ENCODE peak calls at places on chromosome 3, in ten cellular contexts. One of them, this sample, is unnamed.

GRCh38 chr3:184261270-184262165 is at the start of gene CAMK2N2:
- DNase-seq in HCT116: no peak
- DNase-seq in retinal pigment epithelial cell: no peak
- DNase-seq in adrenal gland: peak
- DNase-seq in CD4-positive, alpha-beta T cell: no peak
- DNase-seq in cardiac fibroblast: peak
- DNase-seq in sigmoid colon: no peak
- DNase-seq in endothelial cell: peak
- DNase-seq in progenitor cell of endocrine pancreas: peak
- DNase-seq in heart left ventricle: peak
- DNase-seq in this sample: peak

GRCh38 chr3:42229942-42230688 is 35.9 kb downstream of the CCK start:
- DNase-seq in HCT116: peak
- DNase-seq in adrenal gland: peak
- DNase-seq in sigmoid colon: no peak
- DNase-seq in heart left ventricle: no peak
- DNase-seq in retinal pigment epithelial cell: peak
- DNase-seq in endothelial cell: peak
- DNase-seq in CD4-positive, alpha-beta T cell: no peak
- DNase-seq in cardiac fibroblast: peak
- DNase-seq in progenitor cell of endocrine pancreas: no peak
- DNase-seq in this sample: no peak

GRCh38 chr3:171380084-171380483 is 80.1 kb downstream of the TNIK start:
- DNase-seq in cardiac fibroblast: no peak
- DNase-seq in endothelial cell: no peak
- DNase-seq in progenitor cell of endocrine pancreas: no peak
- DNase-seq in heart left ventricle: no peak
- DNase-seq in sigmoid colon: no peak
- DNase-seq in retinal pigment epithelial cell: no peak
- DNase-seq in adrenal gland: no peak
- DNase-seq in HCT116: no peak
- DNase-seq in CD4-positive, alpha-beta T cell: no peak
- DNase-seq in this sample: no peak

GRCh38 chr3:2356298-2356950 is 257.8 kb downstream of the CNTN4 start:
- DNase-seq in CD4-positive, alpha-beta T cell: no peak
- DNase-seq in heart left ventricle: no peak
- DNase-seq in HCT116: no peak
- DNase-seq in sigmoid colon: no peak
- DNase-seq in endothelial cell: no peak
- DNase-seq in adrenal gland: no peak
- DNase-seq in retinal pigment epithelial cell: no peak
- DNase-seq in cardiac fibroblast: no peak
- DNase-seq in progenitor cell of endocrine pancreas: no peak
- DNase-seq in this sample: no peak

GRCh38 chr3:157300091-157300490 is 136.6 kb upstream of the PTX3 start:
- DNase-seq in endothelial cell: no peak
- DNase-seq in heart left ventricle: no peak
- DNase-seq in adrenal gland: no peak
- DNase-seq in sigmoid colon: no peak
- DNase-seq in retinal pigment epithelial cell: no peak
- DNase-seq in progenitor cell of endocrine pancreas: no peak
- DNase-seq in CD4-positive, alpha-beta T cell: no peak
- DNase-seq in HCT116: no peak
- DNase-seq in cardiac fibroblast: peak
- DNase-seq in this sample: no peak

GRCh38 chr3:52471371-52472238 is 16.2 kb downstream of the NISCH start:
- DNase-seq in cardiac fibroblast: peak
- DNase-seq in CD4-positive, alpha-beta T cell: no peak
- DNase-seq in progenitor cell of endocrine pancreas: no peak
- DNase-seq in retinal pigment epithelial cell: no peak
- DNase-seq in HCT116: no peak
- DNase-seq in endothelial cell: peak
- DNase-seq in adrenal gland: peak
- DNase-seq in sigmoid colon: no peak
- DNase-seq in heart left ventricle: peak
- DNase-seq in this sample: peak

GRCh38 chr3:11415099-11415498 is 142.9 kb downstream of the ATG7 start:
- DNase-seq in heart left ventricle: no peak
- DNase-seq in endothelial cell: no peak
- DNase-seq in HCT116: no peak
- DNase-seq in CD4-positive, alpha-beta T cell: no peak
- DNase-seq in adrenal gland: no peak
- DNase-seq in progenitor cell of endocrine pancreas: no peak
- DNase-seq in retinal pigment epithelial cell: no peak
- DNase-seq in sigmoid colon: no peak
- DNase-seq in cardiac fibroblast: no peak
- DNase-seq in this sample: no peak

GRCh38 chr3:120855665-120856437 is 52.2 kb upstream of the STXBP5L start:
- DNase-seq in progenitor cell of endocrine pancreas: no peak
- DNase-seq in adrenal gland: peak
- DNase-seq in endothelial cell: no peak
- DNase-seq in HCT116: no peak
- DNase-seq in sigmoid colon: peak
- DNase-seq in CD4-positive, alpha-beta T cell: no peak
- DNase-seq in retinal pigment epithelial cell: peak
- DNase-seq in cardiac fibroblast: peak
- DNase-seq in heart left ventricle: peak
- DNase-seq in this sample: no peak

GRCh38 chr3:40152482-40153133 is 156.9 kb upstream of the EIF1B start:
- DNase-seq in HCT116: no peak
- DNase-seq in progenitor cell of endocrine pancreas: no peak
- DNase-seq in cardiac fibroblast: no peak
- DNase-seq in retinal pigment epithelial cell: no peak
- DNase-seq in sigmoid colon: no peak
- DNase-seq in heart left ventricle: no peak
- DNase-seq in adrenal gland: no peak
- DNase-seq in CD4-positive, alpha-beta T cell: no peak
- DNase-seq in endothelial cell: no peak
- DNase-seq in this sample: no peak

GRCh38 chr3:190026154-190026553 is 94.5 kb downstream of the P3H2 start:
- DNase-seq in endothelial cell: no peak
- DNase-seq in progenitor cell of endocrine pancreas: no peak
- DNase-seq in CD4-positive, alpha-beta T cell: no peak
- DNase-seq in retinal pigment epithelial cell: no peak
- DNase-seq in sigmoid colon: no peak
- DNase-seq in heart left ventricle: no peak
- DNase-seq in cardiac fibroblast: no peak
- DNase-seq in adrenal gland: no peak
- DNase-seq in HCT116: no peak
- DNase-seq in this sample: no peak

GRCh38 chr3:115814778-115815380 is 191.6 kb downstream of the GAP43 start:
- DNase-seq in progenitor cell of endocrine pancreas: peak
- DNase-seq in CD4-positive, alpha-beta T cell: peak
- DNase-seq in adrenal gland: peak
- DNase-seq in heart left ventricle: peak
- DNase-seq in sigmoid colon: peak
- DNase-seq in endothelial cell: peak
- DNase-seq in cardiac fibroblast: peak
- DNase-seq in retinal pigment epithelial cell: no peak
- DNase-seq in HCT116: peak
- DNase-seq in this sample: peak

GRCh38 chr3:179020112-179020511 is 51.5 kb downstream of the ZMAT3 start:
- DNase-seq in cardiac fibroblast: peak
- DNase-seq in adrenal gland: no peak
- DNase-seq in HCT116: no peak
- DNase-seq in endothelial cell: no peak
- DNase-seq in progenitor cell of endocrine pancreas: no peak
- DNase-seq in heart left ventricle: no peak
- DNase-seq in CD4-positive, alpha-beta T cell: no peak
- DNase-seq in retinal pigment epithelial cell: peak
- DNase-seq in sigmoid colon: no peak
- DNase-seq in this sample: no peak

GRCh38 chr3:108437439-108437838 is 73.0 kb downstream of the MYH15 start:
- DNase-seq in adrenal gland: no peak
- DNase-seq in heart left ventricle: no peak
- DNase-seq in endothelial cell: no peak
- DNase-seq in cardiac fibroblast: no peak
- DNase-seq in progenitor cell of endocrine pancreas: no peak
- DNase-seq in sigmoid colon: no peak
- DNase-seq in HCT116: no peak
- DNase-seq in CD4-positive, alpha-beta T cell: no peak
- DNase-seq in retinal pigment epithelial cell: no peak
- DNase-seq in this sample: no peak

GRCh38 chr3:15040844-15041243 is 24.3 kb downstream of the MRPS25 start:
- DNase-seq in HCT116: no peak
- DNase-seq in cardiac fibroblast: no peak
- DNase-seq in heart left ventricle: no peak
- DNase-seq in endothelial cell: no peak
- DNase-seq in adrenal gland: peak
- DNase-seq in progenitor cell of endocrine pancreas: no peak
- DNase-seq in retinal pigment epithelial cell: no peak
- DNase-seq in sigmoid colon: no peak
- DNase-seq in CD4-positive, alpha-beta T cell: no peak
- DNase-seq in this sample: no peak

GRCh38 chr3:121730940-121731687 is 18.4 kb downstream of the GOLGB1 start:
- DNase-seq in heart left ventricle: no peak
- DNase-seq in CD4-positive, alpha-beta T cell: no peak
- DNase-seq in sigmoid colon: no peak
- DNase-seq in adrenal gland: no peak
- DNase-seq in cardiac fibroblast: no peak
- DNase-seq in HCT116: no peak
- DNase-seq in endothelial cell: no peak
- DNase-seq in progenitor cell of endocrine pancreas: no peak
- DNase-seq in retinal pigment epithelial cell: no peak
- DNase-seq in this sample: no peak

GRCh38 chr3:89380006-89380405 is 272.6 kb downstream of the EPHA3 start:
- DNase-seq in adrenal gland: no peak
- DNase-seq in heart left ventricle: no peak
- DNase-seq in retinal pigment epithelial cell: peak
- DNase-seq in progenitor cell of endocrine pancreas: no peak
- DNase-seq in sigmoid colon: no peak
- DNase-seq in CD4-positive, alpha-beta T cell: no peak
- DNase-seq in cardiac fibroblast: peak
- DNase-seq in endothelial cell: no peak
- DNase-seq in HCT116: no peak
- DNase-seq in this sample: no peak

GRCh38 chr3:48698891-48699290 is 13.2 kb upstream of the NCKIPSD start:
- DNase-seq in heart left ventricle: no peak
- DNase-seq in cardiac fibroblast: no peak
- DNase-seq in progenitor cell of endocrine pancreas: no peak
- DNase-seq in endothelial cell: no peak
- DNase-seq in sigmoid colon: no peak
- DNase-seq in HCT116: no peak
- DNase-seq in retinal pigment epithelial cell: no peak
- DNase-seq in CD4-positive, alpha-beta T cell: no peak
- DNase-seq in adrenal gland: no peak
- DNase-seq in this sample: no peak

DNA sequence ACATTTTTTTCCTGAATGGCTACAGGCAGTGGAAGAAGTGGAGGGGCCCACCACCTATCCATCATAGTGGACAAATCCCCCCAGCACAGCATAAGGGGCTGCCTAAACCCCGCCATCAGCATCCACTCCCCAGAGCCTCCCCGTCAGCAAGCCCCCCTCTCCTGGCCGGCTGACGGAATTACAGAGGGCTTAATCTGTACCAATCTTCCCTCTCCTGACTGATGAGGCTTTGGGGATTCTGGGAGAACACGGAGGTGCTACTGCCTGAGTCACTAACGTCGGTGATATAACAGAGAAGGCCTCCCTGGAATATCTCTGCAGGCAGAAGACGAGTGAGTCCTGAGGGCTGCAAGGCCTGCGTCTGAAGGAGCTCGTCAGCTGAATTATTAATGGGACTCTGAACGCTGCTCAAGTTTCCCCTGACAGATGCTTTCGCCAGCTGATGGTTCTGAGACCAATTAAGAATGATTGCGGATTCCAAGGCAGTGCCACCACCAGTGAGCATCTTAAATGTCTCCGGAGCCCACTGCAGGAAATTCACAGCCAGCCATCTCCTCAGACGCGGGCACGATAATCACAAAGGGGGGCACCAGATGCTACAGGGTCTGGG is 147.7 kb downstream of the XXYLT1 start:
- DNase-seq in cardiac fibroblast: no peak
- DNase-seq in CD4-positive, alpha-beta T cell: no peak
- DNase-seq in endothelial cell: no peak
- DNase-seq in heart left ventricle: no peak
- DNase-seq in HCT116: no peak
- DNase-seq in progenitor cell of endocrine pancreas: no peak
- DNase-seq in retinal pigment epithelial cell: no peak
- DNase-seq in sigmoid colon: no peak
- DNase-seq in adrenal gland: no peak
- DNase-seq in this sample: no peak
- TF ChIP-seq CTCF in cardiac fibroblast: peak
- TF ChIP-seq CTCF in CD4-positive, alpha-beta T cell: no peak
- TF ChIP-seq CTCF in endothelial cell: peak
- TF ChIP-seq CTCF in heart left ventricle: no peak
- TF ChIP-seq CTCF in HCT116: peak
- TF ChIP-seq CTCF in progenitor cell of endocrine pancreas: no peak
- TF ChIP-seq CTCF in retinal pigment epithelial cell: peak
- TF ChIP-seq CTCF in sigmoid colon: no peak
- TF ChIP-seq CTCF in adrenal gland: no peak
- TF ChIP-seq CTCF in this sample: no peak

GRCh38 chr3:149992416-149993058 is 21.8 kb upstream of the PFN2 start:
- DNase-seq in retinal pigment epithelial cell: no peak
- DNase-seq in endothelial cell: no peak
- DNase-seq in sigmoid colon: no peak
- DNase-seq in progenitor cell of endocrine pancreas: no peak
- DNase-seq in heart left ventricle: no peak
- DNase-seq in HCT116: no peak
- DNase-seq in cardiac fibroblast: no peak
- DNase-seq in adrenal gland: no peak
- DNase-seq in CD4-positive, alpha-beta T cell: no peak
- DNase-seq in this sample: no peak
- TF ChIP-seq CTCF in retinal pigment epithelial cell: no peak
- TF ChIP-seq CTCF in endothelial cell: no peak
- TF ChIP-seq CTCF in sigmoid colon: no peak
- TF ChIP-seq CTCF in progenitor cell of endocrine pancreas: no peak
- TF ChIP-seq CTCF in heart left ventricle: no peak
- TF ChIP-seq CTCF in HCT116: no peak
- TF ChIP-seq CTCF in cardiac fibroblast: no peak
- TF ChIP-seq CTCF in adrenal gland: no peak
- TF ChIP-seq CTCF in CD4-positive, alpha-beta T cell: no peak
- TF ChIP-seq CTCF in this sample: no peak

DNA sequence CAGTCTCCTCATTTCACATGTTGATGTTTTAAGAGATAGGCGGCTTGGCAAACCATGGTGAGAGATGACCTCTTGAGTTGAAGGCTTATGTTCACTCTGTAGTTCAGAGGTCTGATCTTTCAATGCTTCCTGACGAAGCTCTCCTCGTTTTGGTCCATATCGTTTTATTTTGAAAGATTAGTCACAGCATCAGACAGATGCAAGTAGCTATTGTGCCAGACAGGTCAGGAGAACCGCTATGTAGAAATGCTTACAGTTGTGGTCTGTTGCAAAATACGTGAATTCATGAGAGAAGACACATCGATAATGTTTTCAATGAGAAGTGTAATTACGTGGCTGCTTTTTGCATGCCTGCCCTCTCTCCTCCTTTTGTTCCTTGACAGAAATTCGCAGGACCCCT is 47.5 kb downstream of the CHL1 start:
- DNase-seq in retinal pigment epithelial cell: no peak
- DNase-seq in CD4-positive, alpha-beta T cell: no peak
- DNase-seq in cardiac fibroblast: peak
- DNase-seq in progenitor cell of endocrine pancreas: no peak
- DNase-seq in adrenal gland: no peak
- DNase-seq in heart left ventricle: no peak
- DNase-seq in sigmoid colon: no peak
- DNase-seq in endothelial cell: no peak
- DNase-seq in HCT116: no peak
- DNase-seq in this sample: no peak
- TF ChIP-seq CTCF in retinal pigment epithelial cell: no peak
- TF ChIP-seq CTCF in CD4-positive, alpha-beta T cell: no peak
- TF ChIP-seq CTCF in cardiac fibroblast: no peak
- TF ChIP-seq CTCF in progenitor cell of endocrine pancreas: no peak
- TF ChIP-seq CTCF in adrenal gland: no peak
- TF ChIP-seq CTCF in heart left ventricle: no peak
- TF ChIP-seq CTCF in sigmoid colon: no peak
- TF ChIP-seq CTCF in endothelial cell: no peak
- TF ChIP-seq CTCF in HCT116: no peak
- TF ChIP-seq CTCF in this sample: no peak

GRCh38 chr3:151697496-151697895 is 36.2 kb upstream of the AADACL2 start:
- DNase-seq in endothelial cell: no peak
- DNase-seq in cardiac fibroblast: peak
- DNase-seq in retinal pigment epithelial cell: peak
- DNase-seq in adrenal gland: no peak
- DNase-seq in HCT116: no peak
- DNase-seq in CD4-positive, alpha-beta T cell: no peak
- DNase-seq in progenitor cell of endocrine pancreas: no peak
- DNase-seq in heart left ventricle: no peak
- DNase-seq in sigmoid colon: no peak
- DNase-seq in this sample: no peak
- TF ChIP-seq CTCF in endothelial cell: no peak
- TF ChIP-seq CTCF in cardiac fibroblast: no peak
- TF ChIP-seq CTCF in retinal pigment epithelial cell: no peak
- TF ChIP-seq CTCF in adrenal gland: no peak
- TF ChIP-seq CTCF in HCT116: no peak
- TF ChIP-seq CTCF in CD4-positive, alpha-beta T cell: no peak
- TF ChIP-seq CTCF in progenitor cell of endocrine pancreas: no peak
- TF ChIP-seq CTCF in heart left ventricle: no peak
- TF ChIP-seq CTCF in sigmoid colon: no peak
- TF ChIP-seq CTCF in this sample: no peak

This sample was measured in activated B cell treated with CpG ODN at 0.5 μM for 24 hours.